ENCODE peak calls at places on chromosomes 7 and 10, in six cellular contexts. C is kidney tubule cell; U is activated T-cell treated with anti-CD3 and anti-CD28 coated beads for 4 hours; W is stimulated activated CD4-positive, alpha-beta T cell treated with anti-CD3 and anti-CD28 coated beads, Interleukin-1b, Interleukin-23, amount 100 ng/mL, for 24 hours; T is DMS53; R is psoas muscle. N is an unnamed sample.

GRCh38 chr7:105014725-105015630 is 973 bp downstream of the KMT2E start:
- DNase-seq in C (peak; percentile 57), U (peak; percentile 25), W (no peak), T (peak; percentile 68), R (no peak), N (peak; percentile 62)

GRCh38 chr10:81564143-81564542 is 310.9 kb upstream of the NRG3 start:
- DNase-seq in C (no peak), U (no peak), W (no peak), T (no peak), R (no peak), N (no peak)

GRCh38 chr10:60872451-60872850 is 71.5 kb downstream of the RHOBTB1 start:
- DNase-seq in C (no peak), U (no peak), W (no peak), T (no peak), R (peak; percentile 18), N (no peak)

GRCh38 chr7:73606801-73607691 is 17.3 kb downstream of the MLXIPL start:
- DNase-seq in C (peak; percentile 43), U (peak; percentile 64), W (peak; percentile 63), T (peak; percentile 74), R (peak; percentile 59), N (peak; percentile 80)

GRCh38 chr7:40447345-40447744 is 312.5 kb downstream of the SUGCT start:
- DNase-seq in C (no peak), U (no peak), W (no peak), T (peak; percentile 22), R (no peak), N (no peak)

GRCh38 chr10:32142646-32143045 is 86.4 kb upstream of the KIF5B start:
- DNase-seq in C (no peak), U (no peak), W (no peak), T (no peak), R (no peak), N (no peak)

GRCh38 chr10:71757450-71757918 is 15.8 kb downstream of the VSIR start:
- DNase-seq in C (peak; percentile 49), U (no peak), W (no peak), T (no peak), R (peak; percentile 49), N (peak; percentile 60)

GRCh38 chr7:38367301-38367700 is 93.9 kb upstream of the TARP start:
- DNase-seq in C (peak; percentile 42), U (no peak), W (no peak), T (no peak), R (no peak), N (no peak)

GRCh38 chr10:101693701-101694055 is 1.3 kb downstream of the FBXW4 start:
- DNase-seq in C (peak; percentile 53), U (no peak), W (no peak), T (peak; percentile 72), R (no peak), N (no peak)

GRCh38 chr10:60149003-60149402 is 240.7 kb downstream of the ANK3 start:
- DNase-seq in C (peak; percentile 38), U (no peak), W (no peak), T (no peak), R (no peak), N (no peak)

GRCh38 chr10:122310311-122311050 is 39.4 kb downstream of the BTBD16 start:
- DNase-seq in C (peak; percentile 67), U (no peak), W (no peak), T (peak; percentile 95), R (no peak), N (no peak)

GRCh38 chr7:37732253-37732652 is 48.7 kb downstream of the GPR141 start:
- DNase-seq in C (peak; percentile 18), U (no peak), W (no peak), T (peak; percentile 78), R (peak; percentile 32), N (no peak)

GRCh38 chr10:114477285-114477684 is 73.0 kb upstream of the AFAP1L2 start:
- DNase-seq in C (no peak), U (no peak), W (no peak), T (peak; percentile 15), R (peak; percentile 60), N (peak; percentile 46)

GRCh38 chr7:36278767-36279171 is 110.9 kb upstream of the ANLN start:
- DNase-seq in C (peak; percentile 58), U (no peak), W (no peak), T (peak; percentile 26), R (no peak), N (no peak)

GRCh38 chr7:82595176-82595575 is 151.6 kb upstream of the CACNA2D1 start:
- DNase-seq in C (no peak), U (no peak), W (no peak), T (no peak), R (no peak), N (no peak)

GRCh38 chr7:51040777-51041176 is 258.1 kb upstream of the GRB10 start:
- DNase-seq in C (no peak), U (no peak), W (no peak), T (no peak), R (no peak), N (no peak)

GRCh38 chr10:70269741-70270140 is 14.1 kb downstream of the NPFFR1 start:
- DNase-seq in C (no peak), U (no peak), W (no peak), T (no peak), R (no peak), N (no peak)